ENCODE peak calls at places on chromosomes 4 and X, in six cellular contexts. One of them, this sample, is unnamed.
A peak's percentile ranks its signal among the peaks of the same experiment; 100 is the strongest.

GRCh38 chrX:83997781-83998180 is 136.8 kb downstream of the CYLC1 start:
- DNase-seq in posterior vena cava: no peak
- DNase-seq in choroid plexus epithelial cell: no peak
- DNase-seq in CD8-positive, alpha-beta memory T cell: no peak
- DNase-seq in mesendoderm: no peak
- DNase-seq in ELR: no peak
- DNase-seq in this sample: no peak

GRCh38 chr4:2301806-2302205 is 39.9 kb upstream of the MXD4 start:
- DNase-seq in posterior vena cava: peak; percentile 71
- DNase-seq in choroid plexus epithelial cell: no peak
- DNase-seq in CD8-positive, alpha-beta memory T cell: no peak
- DNase-seq in mesendoderm: no peak
- DNase-seq in ELR: no peak
- DNase-seq in this sample: no peak

GRCh38 chrX:11558972-11559371 is 106.7 kb downstream of the ARHGAP6 start:
- DNase-seq in posterior vena cava: no peak
- DNase-seq in choroid plexus epithelial cell: no peak
- DNase-seq in CD8-positive, alpha-beta memory T cell: peak; percentile 12
- DNase-seq in mesendoderm: peak; percentile 60
- DNase-seq in ELR: peak; percentile 37
- DNase-seq in this sample: no peak

GRCh38 chrX:65677954-65678469 is 10.6 kb downstream of the MSN start:
- DNase-seq in posterior vena cava: no peak
- DNase-seq in choroid plexus epithelial cell: peak; percentile 79
- DNase-seq in CD8-positive, alpha-beta memory T cell: no peak
- DNase-seq in mesendoderm: no peak
- DNase-seq in ELR: peak; percentile 88
- DNase-seq in this sample: no peak

GRCh38 chr4:86264269-86264668 is 95.6 kb downstream of the MAPK10 start:
- DNase-seq in posterior vena cava: no peak
- DNase-seq in choroid plexus epithelial cell: peak; percentile 6
- DNase-seq in CD8-positive, alpha-beta memory T cell: no peak
- DNase-seq in mesendoderm: no peak
- DNase-seq in ELR: no peak
- DNase-seq in this sample: no peak

GRCh38 chr4:139170932-139171331 is 6.1 kb downstream of the ELF2 start:
- DNase-seq in posterior vena cava: no peak
- DNase-seq in choroid plexus epithelial cell: no peak
- DNase-seq in CD8-positive, alpha-beta memory T cell: no peak
- DNase-seq in mesendoderm: no peak
- DNase-seq in ELR: no peak
- DNase-seq in this sample: no peak

GRCh38 chr4:165301833-165302232 is 25.6 kb upstream of the MSMO1 start:
- DNase-seq in posterior vena cava: no peak
- DNase-seq in choroid plexus epithelial cell: peak; percentile 75
- DNase-seq in CD8-positive, alpha-beta memory T cell: no peak
- DNase-seq in mesendoderm: no peak
- DNase-seq in ELR: peak; percentile 5
- DNase-seq in this sample: no peak

GRCh38 chr4:147103403-147103946 is 157.8 kb upstream of the TTC29 start:
- DNase-seq in posterior vena cava: peak; percentile 85
- DNase-seq in choroid plexus epithelial cell: peak; percentile 97
- DNase-seq in CD8-positive, alpha-beta memory T cell: no peak
- DNase-seq in mesendoderm: no peak
- DNase-seq in ELR: peak; percentile 96
- DNase-seq in this sample: no peak

GRCh38 chr4:57119054-57119651 is 9.0 kb upstream of the IGFBP7 start:
- DNase-seq in posterior vena cava: peak; percentile 92
- DNase-seq in choroid plexus epithelial cell: peak; percentile 92
- DNase-seq in CD8-positive, alpha-beta memory T cell: no peak
- DNase-seq in mesendoderm: no peak
- DNase-seq in ELR: peak; percentile 85
- DNase-seq in this sample: peak; percentile 46

GRCh38 chr4:94455081-94455480 is 3.3 kb downstream of the PDLIM5 start:
- DNase-seq in posterior vena cava: peak; percentile 93
- DNase-seq in choroid plexus epithelial cell: peak; percentile 86
- DNase-seq in CD8-positive, alpha-beta memory T cell: no peak
- DNase-seq in mesendoderm: no peak
- DNase-seq in ELR: peak; percentile 78
- DNase-seq in this sample: peak; percentile 50

GRCh38 chr4:140861359-140862181 is 105.4 kb upstream of the TBC1D9 start:
- DNase-seq in posterior vena cava: no peak
- DNase-seq in choroid plexus epithelial cell: peak; percentile 95
- DNase-seq in CD8-positive, alpha-beta memory T cell: no peak
- DNase-seq in mesendoderm: peak; percentile 81
- DNase-seq in ELR: peak; percentile 65
- DNase-seq in this sample: no peak

GRCh38 chrX:115047181-115047580 is 29.8 kb upstream of the IL13RA2 start:
- DNase-seq in posterior vena cava: no peak
- DNase-seq in choroid plexus epithelial cell: no peak
- DNase-seq in CD8-positive, alpha-beta memory T cell: no peak
- DNase-seq in mesendoderm: no peak
- DNase-seq in ELR: no peak
- DNase-seq in this sample: no peak

GRCh38 chr4:95232358-95233156 is 316.2 kb downstream of the UNC5C start:
- DNase-seq in posterior vena cava: no peak
- DNase-seq in choroid plexus epithelial cell: no peak
- DNase-seq in CD8-positive, alpha-beta memory T cell: no peak
- DNase-seq in mesendoderm: no peak
- DNase-seq in ELR: no peak
- DNase-seq in this sample: no peak